ENCODE peak calls at places on chromosomes 13 and 19, in five cellular contexts. J is skeletal muscle cell, U is coronary artery, O is fibroblast of pulmonary artery, Z is testis. Q is an unnamed sample.
A peak's percentile ranks its signal among the peaks of the same experiment; 100 is the strongest.

GRCh38 chr13:34430294-34430693 is 511.8 kb upstream of the NBEA start:
- DNase-seq in J (peak; percentile 26), U (no peak), O (peak; percentile 9), Z (no peak), Q (no peak)

GRCh38 chr13:76882431-76882830 is 3.8 kb downstream of the KCTD12 start:
- DNase-seq in J (peak; percentile 55), U (no peak), O (peak; percentile 77), Z (no peak), Q (peak; percentile 73)

GRCh38 chr13:27174766-27175455 is 3.3 kb upstream of the USP12 start:
- DNase-seq in J (no peak), U (no peak), O (no peak), Z (no peak), Q (peak; percentile 35)

GRCh38 chr19:36707134-36707533 is 19.7 kb downstream of the ZNF567 start:
- DNase-seq in J (no peak), U (no peak), O (no peak), Z (no peak), Q (no peak)

GRCh38 chr19:12952488-12953455 is 4.3 kb downstream of the GADD45GIP1 start:
- DNase-seq in J (peak; percentile 73), U (no peak), O (peak; percentile 86), Z (no peak), Q (no peak)

GRCh38 chr19:35565016-35565856 is 1.8 kb upstream of the ATP4A start:
- DNase-seq in J (no peak), U (no peak), O (no peak), Z (no peak), Q (no peak)

GRCh38 chr19:51342631-51343569 is 961 bp upstream of the VSIG10L start:
- DNase-seq in J (no peak), U (no peak), O (no peak), Z (no peak), Q (no peak)

GRCh38 chr19:33683881-33684549 is 62.3 kb downstream of the CHST8 start:
- DNase-seq in J (no peak), U (no peak), O (peak; percentile 39), Z (peak; percentile 57), Q (peak; percentile 36)

GRCh38 chr13:105758929-105759328 is 776.5 kb downstream of the EFNB2 start:
- DNase-seq in J (no peak), U (no peak), O (no peak), Z (no peak), Q (no peak)

GRCh38 chr13:51957377-51958216 is 53.7 kb downstream of the ATP7B start:
- DNase-seq in J (no peak), U (no peak), O (no peak), Z (no peak), Q (no peak)

GRCh38 chr19:3249408-3249807 is 24.9 kb downstream of the CELF5 start:
- DNase-seq in J (no peak), U (no peak), O (no peak), Z (peak; percentile 84), Q (peak; percentile 25)

GRCh38 chr13:48094404-48094780 is 512 bp downstream of the MED4 start:
- DNase-seq in J (no peak), U (no peak), O (no peak), Z (no peak), Q (peak; percentile 30)

GRCh38 chr13:107271226-107271625 is 703.3 kb upstream of the ARGLU1 start:
- DNase-seq in J (no peak), U (no peak), O (peak; percentile 72), Z (no peak), Q (peak; percentile 46)

GRCh38 chr19:48102870-48103751 is 7.5 kb downstream of the PLA2G4C start:
- DNase-seq in J (no peak), U (no peak), O (peak; percentile 68), Z (peak; percentile 58), Q (peak; percentile 82)

GRCh38 chr13:23985060-23985459 is 87.8 kb upstream of the C1QTNF9B start:
- DNase-seq in J (no peak), U (no peak), O (no peak), Z (no peak), Q (no peak)

GRCh38 chr19:42250666-42251531 is 4.0 kb downstream of the ERF start:
- DNase-seq in J (no peak), U (peak; percentile 76), O (peak; percentile 51), Z (no peak), Q (no peak)

GRCh38 chr13:46639033-46639981 is 86.3 kb downstream of the LRCH1 start:
- DNase-seq in J (no peak), U (no peak), O (no peak), Z (no peak), Q (no peak)

GRCh38 chr19:55592391-55593090 is 6.8 kb downstream of the FIZ1 start:
- DNase-seq in J (no peak), U (no peak), O (no peak), Z (no peak), Q (no peak)

GRCh38 chr19:40553885-40554857 is 22.5 kb upstream of the SHKBP1 start:
- DNase-seq in J (no peak), U (no peak), O (no peak), Z (no peak), Q (no peak)

GRCh38 chr19:19132912-19133311 is 5.4 kb downstream of the TMEM161A start:
- DNase-seq in J (no peak), U (no peak), O (no peak), Z (no peak), Q (no peak)

GRCh38 chr13:101624210-101624922 is 171.9 kb downstream of the ITGBL1 start:
- DNase-seq in J (no peak), U (no peak), O (no peak), Z (no peak), Q (no peak)

GRCh38 chr19:33293255-33294057 is 8.9 kb downstream of the CEBPA start:
- DNase-seq in J (no peak), U (no peak), O (peak; percentile 64), Z (no peak), Q (peak; percentile 89)

GRCh38 chr13:41246969-41247750 is 16.2 kb downstream of the MTRF1 start:
- DNase-seq in J (no peak), U (no peak), O (no peak), Z (no peak), Q (no peak)

GRCh38 chr13:46160474-46161066 is 21.4 kb downstream of the LCP1 start:
- DNase-seq in J (no peak), U (no peak), O (peak; percentile 80), Z (no peak), Q (peak; percentile 88)

GRCh38 chr13:43326100-43326499 is 302.7 kb downstream of the DNAJC15 start:
- DNase-seq in J (no peak), U (no peak), O (no peak), Z (peak; percentile 31), Q (no peak)

GRCh38 chr13:111460548-111461444 is 140.4 kb downstream of the TEX29 start:
- DNase-seq in J (no peak), U (peak; percentile 47), O (peak; percentile 42), Z (peak; percentile 83), Q (peak; percentile 43)

GRCh38 chr13:109790071-109790470 is 3.7 kb upstream of the IRS2 start:
- DNase-seq in J (no peak), U (no peak), O (no peak), Z (no peak), Q (peak; percentile 74)

GRCh38 chr13:59413121-59413520 is 750.6 kb downstream of the DIAPH3 start:
- DNase-seq in J (no peak), U (no peak), O (no peak), Z (no peak), Q (peak; percentile 44)

GRCh38 chr19:45768644-45769053 is 403 bp downstream of the SIX5 start:
- DNase-seq in J (no peak), U (no peak), O (peak; percentile 50), Z (peak; percentile 26), Q (peak; percentile 66)

GRCh38 chr19:996051-996838 is 4.0 kb upstream of the GRIN3B start:
- DNase-seq in J (no peak), U (no peak), O (peak; percentile 57), Z (no peak), Q (peak; percentile 52)
- H3K4me3 ChIP-seq in J (peak overlapping the region; percentile 36), U (peak overlapping the region; percentile 15), O (peak overlapping the region; percentile 30), Z (peak overlapping the region; percentile 17), Q (no peak overlapping the region)

DNA sequence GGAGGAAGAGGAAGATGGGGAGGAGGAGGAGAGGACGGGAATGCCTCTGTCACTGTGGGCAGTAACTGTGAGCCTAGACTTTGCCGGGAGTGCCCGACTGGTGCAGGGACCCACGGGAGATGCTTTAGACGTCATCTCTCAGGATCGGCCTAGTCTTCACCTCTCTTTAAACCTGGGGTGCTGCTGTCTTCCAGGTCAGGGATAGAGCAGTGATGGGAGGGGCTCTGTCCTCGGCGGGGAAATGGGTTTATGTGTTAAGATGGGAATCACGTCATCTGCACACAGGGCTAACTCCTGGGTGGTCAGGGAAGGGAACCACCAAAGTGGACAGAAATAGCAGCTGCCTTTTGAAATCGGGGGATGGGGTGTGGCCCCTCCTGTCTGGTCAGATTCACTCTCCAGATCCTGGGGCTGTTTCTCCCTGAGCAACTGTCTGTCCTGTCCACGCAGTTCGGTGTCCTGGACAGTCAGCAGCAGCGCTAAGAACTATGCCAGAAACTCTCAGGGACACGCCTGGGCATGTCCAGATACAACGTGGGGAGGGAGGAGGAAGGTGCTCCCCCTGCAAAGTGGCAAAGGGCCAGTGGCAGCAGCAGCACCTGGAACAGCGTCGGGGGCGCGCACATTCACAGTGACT is 26.8 kb downstream of the GAS6 start:
- DNase-seq in J (peak; percentile 94), U (no peak), O (peak; percentile 82), Z (peak; percentile 80), Q (peak; percentile 45)
- H3K4me3 ChIP-seq in J (no peak overlapping the region), U (peak overlapping the region; percentile 45), O (no peak overlapping the region), Z (no peak overlapping the region), Q (no peak overlapping the region)

DNA sequence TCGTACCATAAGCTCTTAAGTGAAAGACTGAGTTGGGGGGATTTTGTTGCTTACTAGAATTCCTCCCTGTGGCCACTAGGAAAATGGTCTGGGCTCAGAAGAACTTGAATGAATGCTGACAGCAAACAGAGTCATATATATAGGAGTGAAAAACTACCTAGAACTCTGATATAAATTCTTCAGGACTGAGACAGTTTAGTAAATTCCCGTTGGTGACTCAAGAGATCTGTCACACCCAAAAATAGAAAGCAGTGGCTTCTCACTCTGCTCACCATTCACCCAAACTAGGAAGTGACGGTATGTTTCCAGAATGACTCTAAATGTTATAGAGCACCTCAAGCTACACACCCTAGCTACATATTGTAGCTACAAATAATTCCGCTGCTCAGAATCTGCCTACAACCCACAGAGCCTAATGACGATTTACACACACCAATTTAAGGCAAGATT is 116.2 kb downstream of the TBC1D4 start:
- DNase-seq in J (peak; percentile 54), U (no peak), O (peak; percentile 74), Z (no peak), Q (peak; percentile 19)
- H3K4me3 ChIP-seq in J (no peak overlapping the region), U (no peak overlapping the region), O (peak overlapping the region; percentile 43), Z (no peak overlapping the region), Q (no peak overlapping the region)

GRCh38 chr19:57324992-57325391 is 4.7 kb downstream of the ZNF543 start:
- DNase-seq in J (no peak), U (no peak), O (no peak), Z (no peak), Q (no peak)

GRCh38 chr19:57321164-57321563 is 892 bp downstream of the ZNF543 start:
- DNase-seq in J (no peak), U (no peak), O (no peak), Z (no peak), Q (no peak)

GRCh38 chr19:57319869-57320179 is 448 bp upstream of the ZNF543 start:
- DNase-seq in J (no peak), U (no peak), O (no peak), Z (no peak), Q (no peak)

GRCh38 chr19:57320180-57321084 is at the start of gene ZNF543:
- DNase-seq in J (peak; percentile 83), U (peak; percentile 97), O (peak; percentile 96), Z (peak; percentile 98), Q (peak; percentile 94)

GRCh38 chr19:57321746-57322145 is 1.5 kb downstream of the ZNF543 start:
- DNase-seq in J (no peak), U (no peak), O (no peak), Z (no peak), Q (peak; percentile 59)
- H3K4me3 ChIP-seq in J (no peak overlapping the region), U (peak overlapping the region; percentile 80), O (peak overlapping the region; percentile 66), Z (no peak overlapping the region), Q (peak overlapping the region; percentile 83)

Q was measured in NB4.